ENCODE peak calls at places on chromosomes 6 and 20, in four cellular contexts. G is K562, L is HCT116, R is HepG2. Y is an unnamed sample.

GRCh38 chr20:25389858-25390537 is 637 bp downstream of the ABHD12 start:
- DNase-seq in R (no peak), L (no peak), G (peak; percentile 67), Y (no peak)

GRCh38 chr20:35370751-35371150 is 41.0 kb downstream of the UQCC1 start:
- DNase-seq in R (no peak), G (no peak), L (no peak), Y (no peak)

GRCh38 chr6:118188561-118188960 is 281.5 kb downstream of the SLC35F1 start:
- DNase-seq in G (no peak), L (no peak), R (no peak), Y (no peak)

GRCh38 chr20:62362590-62362940 is 4.5 kb downstream of the LAMA5 start:
- DNase-seq in L (no peak), R (no peak), G (no peak), Y (no peak)

GRCh38 chr6:73382462-73383113 is 12.0 kb upstream of the DDX43 start:
- DNase-seq in L (peak; percentile 15), R (no peak), G (no peak), Y (no peak)

GRCh38 chr6:12987783-12988182 is 271.2 kb downstream of the PHACTR1 start:
- DNase-seq in L (no peak), G (no peak), R (no peak), Y (no peak)

GRCh38 chr6:109979033-109979921 is 1.2 kb downstream of the GPR6 start:
- DNase-seq in L (no peak), G (no peak), R (no peak), Y (no peak)

GRCh38 chr6:11429577-11429976 is 108.0 kb upstream of the TMEM170B start:
- DNase-seq in G (no peak), R (no peak), L (no peak), Y (no peak)

GRCh38 chr20:46023999-46024398 is 5.0 kb upstream of the SLC12A5 start:
- DNase-seq in R (no peak), G (no peak), L (no peak), Y (no peak)

GRCh38 chr20:31516166-31516565 is 1.9 kb downstream of the HM13 start:
- DNase-seq in R (no peak), L (no peak), G (no peak), Y (no peak)

GRCh38 chr20:33731693-33732165 is at the start of gene ZNF341:
- DNase-seq in R (peak; percentile 90), L (peak; percentile 39), G (peak; percentile 88), Y (no peak)

GRCh38 chr6:20403766-20404640 is 2.3 kb downstream of the E2F3 start:
- DNase-seq in G (peak; percentile 66), L (peak; percentile 12), R (peak; percentile 52), Y (peak; percentile 4)

GRCh38 chr20:17023811-17024210 is 203.0 kb upstream of the PCSK2 start:
- DNase-seq in R (no peak), G (no peak), L (no peak), Y (no peak)

GRCh38 chr6:170162011-170162770 is 128.7 kb downstream of the DLL1 start:
- DNase-seq in R (no peak), G (no peak), L (no peak), Y (no peak)

GRCh38 chr6:134495893-134496253 is 178.0 kb upstream of the SGK1 start:
- DNase-seq in L (no peak), R (no peak), G (no peak), Y (no peak)

GRCh38 chr6:27890351-27891299 is 21.6 kb downstream of the OR2B2 start:
- DNase-seq in R (no peak), L (peak; percentile 97), G (peak; percentile 73), Y (no peak)

GRCh38 chr6:722077-722524 is 29.2 kb upstream of the EXOC2 start:
- DNase-seq in R (peak; percentile 57), L (peak; percentile 61), G (peak; percentile 87), Y (peak; percentile 50)

DNA sequence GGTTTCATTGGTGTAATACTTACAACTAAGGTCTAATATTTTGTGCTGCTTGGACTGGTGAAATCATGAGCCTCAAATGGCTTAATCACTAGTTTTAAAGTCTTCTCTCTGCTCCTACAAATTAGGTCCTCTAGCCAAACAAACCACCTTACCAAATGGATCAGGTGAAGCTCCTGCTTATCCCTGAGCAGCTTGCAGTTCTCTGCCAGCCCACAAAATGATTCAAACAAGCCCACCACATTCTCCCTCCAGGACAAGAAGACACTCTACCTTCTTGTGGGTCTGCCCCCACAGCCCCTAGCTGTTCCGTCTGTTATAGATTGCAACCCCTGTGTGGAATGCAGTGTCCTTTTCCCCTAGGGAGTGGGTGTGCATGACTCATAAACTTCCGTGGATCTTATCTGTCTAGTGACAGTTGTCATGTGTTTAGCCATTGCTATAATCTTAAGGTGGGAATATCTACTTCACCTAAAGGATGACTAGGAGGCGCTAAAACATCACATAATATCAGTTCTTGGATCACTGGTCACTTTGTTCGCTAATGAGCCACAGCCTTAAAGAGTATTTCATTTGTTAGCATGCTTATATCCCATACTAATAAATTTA is 940.5 kb upstream of the MANEA start:
- DNase-seq in L (peak; percentile 19), G (no peak), R (peak; percentile 32), Y (peak; percentile 17)
- TF ChIP-seq CTCF in L (no peak), G (no peak), R (peak; percentile 60), Y (peak; percentile 63)

GRCh38 chr6:166553563-166554271 is 32.8 kb downstream of the RAMACL start:
- DNase-seq in R (no peak), G (no peak), L (no peak), Y (no peak)
- TF ChIP-seq TCF7L2 in R (no peak), G (no peak), L (no peak), Y (no peak)

GRCh38 chr20:63455568-63455859 is 16.9 kb downstream of the KCNQ2 start:
- DNase-seq in R (no peak), L (no peak), G (no peak), Y (no peak)

GRCh38 chr20:63458170-63459069 is 14.0 kb downstream of the KCNQ2 start:
- DNase-seq in L (no peak), G (no peak), R (no peak), Y (no peak)

GRCh38 chr20:63457737-63458136 is 14.7 kb downstream of the KCNQ2 start:
- DNase-seq in R (no peak), G (no peak), L (no peak), Y (no peak)

GRCh38 chr20:63454729-63455567 is 17.5 kb downstream of the KCNQ2 start:
- DNase-seq in R (no peak), L (no peak), G (no peak), Y (no peak)

GRCh38 chr20:63456429-63457284 is 15.8 kb downstream of the KCNQ2 start:
- DNase-seq in G (no peak), R (no peak), L (no peak), Y (no peak)
- H3K4me1 ChIP-seq in G (peaks cover 56% of the 10 kb centered on the region), R (no peaks in the 10 kb centered on the region), L (no peaks in the 10 kb centered on the region), Y (peaks cover 29% of the 10 kb centered on the region)

GRCh38 chr6:106089981-106090380 is 3.8 kb downstream of the PRDM1 start:
- DNase-seq in G (no peak), L (no peak), R (no peak), Y (no peak)
- TF ChIP-seq CTCF in G (peak; percentile 31), L (no peak), R (no peak), Y (peak; percentile 37)

Y was measured in Panc1.